ENCODE peak calls at places on chromosomes 5 and 9, in ten cellular contexts. R is lung microvascular endothelial cell, Y is HS-5, K is amniotic stem cell, D is IMR-90, S is mammary epithelial cell, Q is midbrain, N is epithelial cell of esophagus, G is NCI-H748 treated with DMSO at 0.1 percent for 48 hours, L is hepatocyte. W is an unnamed sample.

GRCh38 chr5:135545115-135545514 is 9.4 kb upstream of the NEUROG1 start:
- DNase-seq in S (no peak), K (no peak), L (no peak), Q (no peak), R (no peak), G (no peak), Y (no peak), D (no peak), N (no peak), W (no peak)

GRCh38 chr9:90894956-90895687 is 93.5 kb downstream of the SYK start:
- DNase-seq in G (no peak), L (no peak), K (no peak), N (no peak), S (no peak), R (peak; percentile 22), D (no peak), Y (no peak), Q (no peak), W (no peak)

GRCh38 chr5:53008751-53009150 is 19.6 kb downstream of the ITGA2 start:
- DNase-seq in K (no peak), D (peak; percentile 84), S (peak; percentile 85), L (no peak), Q (no peak), N (peak; percentile 93), R (peak; percentile 61), Y (no peak), G (no peak), W (no peak)

GRCh38 chr9:18023332-18023731 is 444.5 kb downstream of the SH3GL2 start:
- DNase-seq in Q (no peak), D (no peak), N (no peak), S (no peak), G (no peak), L (no peak), K (no peak), R (no peak), Y (peak; percentile 16), W (no peak)

GRCh38 chr5:34538026-34538672 is 118.0 kb upstream of the RAI14 start:
- DNase-seq in N (peak; percentile 68), G (no peak), S (peak; percentile 45), R (peak; percentile 49), Y (no peak), L (no peak), K (no peak), Q (no peak), D (peak; percentile 31), W (no peak)

GRCh38 chr5:6587171-6587570 is 45.7 kb downstream of the NSUN2 start:
- DNase-seq in L (no peak), S (no peak), K (no peak), Y (no peak), Q (no peak), R (no peak), D (no peak), N (no peak), G (no peak), W (no peak)

GRCh38 chr5:31581498-31582099 is 49.5 kb downstream of the C5orf22 start:
- DNase-seq in S (peak; percentile 14), Q (peak; percentile 36), K (peak; percentile 53), N (peak; percentile 53), R (peak; percentile 57), G (peak; percentile 59), Y (peak; percentile 28), D (peak; percentile 52), L (peak; percentile 51), W (peak; percentile 47)

GRCh38 chr9:34179528-34180138 is 790 bp downstream of the UBAP1 start:
- DNase-seq in G (no peak), L (peak; percentile 52), Q (peak; percentile 33), K (no peak), D (peak; percentile 61), R (peak; percentile 12), Y (peak; percentile 56), N (peak; percentile 61), S (peak; percentile 60), W (no peak)

GRCh38 chr5:150446583-150446982 is 3.0 kb downstream of the RPS14 start:
- DNase-seq in Q (no peak), Y (no peak), L (no peak), G (no peak), S (no peak), K (no peak), D (no peak), R (no peak), N (no peak), W (no peak)

GRCh38 chr9:86600291-86600690 is 246.1 kb upstream of the TUT7 start:
- DNase-seq in S (peak; percentile 68), N (peak; percentile 65), R (no peak), D (peak; percentile 58), G (no peak), Y (no peak), Q (no peak), K (no peak), L (no peak), W (no peak)

GRCh38 chr9:38227656-38228055 is 158.6 kb upstream of the SHB start:
- DNase-seq in K (no peak), D (peak; percentile 4), G (peak; percentile 42), S (no peak), R (no peak), L (peak; percentile 12), Q (no peak), N (peak; percentile 69), Y (peak; percentile 9), W (peak; percentile 15)